ENCODE peak calls at places on chromosomes 6 and 20, in four cellular contexts. T is CD8-positive, alpha-beta T cell; A is esophagus muscularis mucosa; M is IMR-90. N is an unnamed sample.
A peak's percentile ranks its signal among the peaks of the same experiment; 100 is the strongest.

GRCh38 chr6:35061102-35061615 is 80.0 kb downstream of the TCP11 start:
- DNase-seq in A (no peak), M (no peak), T (no peak), N (no peak)

GRCh38 chr6:162177733-162178132 is 549.8 kb downstream of the PRKN start:
- DNase-seq in M (no peak), A (no peak), T (no peak), N (no peak)

GRCh38 chr6:52027699-52028098 is 59.7 kb downstream of the PKHD1 start:
- DNase-seq in M (no peak), T (no peak), A (no peak), N (no peak)

GRCh38 chr20:50295762-50296449 is 105.3 kb downstream of the CEBPB start:
- DNase-seq in T (no peak), A (no peak), M (no peak), N (no peak)

GRCh38 chr6:43698584-43699349 is 11.2 kb upstream of the MRPS18A start:
- DNase-seq in A (no peak), M (peak; percentile 64), T (no peak), N (no peak)

GRCh38 chr6:147531321-147531720 is 22.8 kb downstream of the SAMD5 start:
- DNase-seq in T (no peak), A (no peak), M (no peak), N (no peak)

GRCh38 chr6:3723966-3724365 is 27.5 kb downstream of the PXDC1 start:
- DNase-seq in M (no peak), T (no peak), A (no peak), N (no peak)

GRCh38 chr20:36273414-36274247 is 32.5 kb upstream of the DLGAP4 start:
- DNase-seq in A (no peak), M (peak; percentile 16), T (no peak), N (peak; percentile 49)

GRCh38 chr20:46699651-46700359 is 9.6 kb upstream of the SLC2A10 start:
- DNase-seq in T (no peak), M (peak; percentile 52), A (no peak), N (no peak)

GRCh38 chr6:144149558-144149893 is 791 bp upstream of the STX11 start:
- DNase-seq in M (no peak), T (no peak), A (no peak), N (no peak)

GRCh38 chr6:52063584-52064400 is 23.6 kb downstream of the PKHD1 start:
- DNase-seq in T (peak; percentile 46), M (peak; percentile 30), A (no peak), N (peak; percentile 81)

GRCh38 chr20:57474816-57475215 is 50.1 kb downstream of the CTCFL start:
- DNase-seq in M (no peak), A (no peak), T (no peak), N (peak; percentile 79)

GRCh38 chr6:92810913-92811312 is 608.4 kb downstream of the EPHA7 start:
- DNase-seq in T (no peak), M (peak; percentile 27), A (no peak), N (peak; percentile 93)

GRCh38 chr6:127092486-127092885 is 26.0 kb upstream of the RSPO3 start:
- DNase-seq in T (no peak), A (no peak), M (no peak), N (no peak)

GRCh38 chr6:98463038-98463437 is 371.3 kb upstream of the POU3F2 start:
- DNase-seq in A (no peak), T (no peak), M (no peak), N (no peak)

GRCh38 chr6:139375239-139376053 is 998 bp upstream of the CITED2 start:
- DNase-seq in A (peak; percentile 97), M (peak; percentile 98), T (peak; percentile 77), N (peak; percentile 95)
- H3K4me1 ChIP-seq in A (peaks cover 16% of the 10 kb centered on the region), M (peaks cover 8% of the 10 kb centered on the region), T (peaks cover 21% of the 10 kb centered on the region), N (peaks cover 23% of the 10 kb centered on the region)

DNA sequence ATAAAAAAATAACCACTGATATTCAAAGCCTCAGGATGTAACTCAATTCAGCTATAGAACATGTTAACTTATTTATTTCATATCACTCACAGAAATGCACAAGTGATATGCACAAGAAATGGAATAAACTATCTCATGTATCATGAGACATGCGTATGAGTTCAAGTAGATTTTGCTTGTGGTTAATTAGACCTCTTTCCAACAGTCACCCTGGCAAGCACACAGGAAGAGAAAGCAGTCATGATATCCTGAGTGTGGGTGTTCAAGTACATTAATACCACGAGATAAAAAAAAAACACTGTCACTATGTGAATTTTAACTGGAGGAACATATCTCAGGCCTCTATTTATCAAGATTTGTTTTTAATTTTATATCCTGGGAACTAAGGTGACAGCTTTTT is 64.2 kb downstream of the LAMP5 start:
- DNase-seq in T (no peak), M (no peak), A (no peak), N (no peak)
- H3K27ac ChIP-seq in T (no peak overlapping the region), M (no peak overlapping the region), A (no peak overlapping the region), N (no peak overlapping the region)

GRCh38 chr20:61673152-61673551 is 392.5 kb downstream of the TAF4 start:
- DNase-seq in T (no peak), M (no peak), A (no peak), N (no peak)
- H3K9me3 ChIP-seq in T (no peaks in the 10 kb centered on the region), M (peaks cover 5% of the 10 kb centered on the region), A (no peaks in the 10 kb centered on the region), N (no peaks in the 10 kb centered on the region)

GRCh38 chr6:163342571-163343539 is 71.7 kb upstream of the QKI start:
- DNase-seq in T (no peak), A (no peak), M (no peak), N (no peak)

GRCh38 chr6:163339466-163339865 is 75.1 kb upstream of the QKI start:
- DNase-seq in T (no peak), M (no peak), A (no peak), N (no peak)

GRCh38 chr6:163340201-163340887 is 74.2 kb upstream of the QKI start:
- DNase-seq in M (no peak), A (no peak), T (no peak), N (no peak)

GRCh38 chr6:163341671-163342070 is 72.8 kb upstream of the QKI start:
- DNase-seq in M (no peak), A (no peak), T (no peak), N (no peak)

DNA sequence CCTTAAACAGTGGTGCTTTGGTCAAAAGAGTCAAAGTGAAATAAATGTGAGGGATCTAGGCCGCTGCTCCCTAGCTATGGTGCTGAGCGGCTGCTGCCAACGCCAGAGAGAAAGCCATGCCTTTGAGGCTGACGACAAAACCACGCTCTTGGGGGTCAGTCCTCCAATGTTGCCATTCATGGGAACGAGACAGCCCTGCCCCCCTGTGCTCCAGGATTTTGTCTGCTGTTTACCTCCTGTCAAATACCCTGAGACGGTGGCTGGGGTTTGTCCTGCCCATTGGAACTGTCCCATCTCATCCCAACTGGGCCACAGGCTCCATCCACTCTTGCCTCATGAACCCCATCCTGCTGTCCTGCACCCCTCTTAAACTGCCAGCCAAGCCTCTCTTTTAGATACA is 73.3 kb upstream of the QKI start:
- DNase-seq in M (no peak), A (no peak), T (no peak), N (no peak)
- H3K4me1 ChIP-seq in M (no peaks in the 10 kb centered on the region), A (peaks cover 18% of the 10 kb centered on the region), T (no peaks in the 10 kb centered on the region), N (no peaks in the 10 kb centered on the region)

DNA sequence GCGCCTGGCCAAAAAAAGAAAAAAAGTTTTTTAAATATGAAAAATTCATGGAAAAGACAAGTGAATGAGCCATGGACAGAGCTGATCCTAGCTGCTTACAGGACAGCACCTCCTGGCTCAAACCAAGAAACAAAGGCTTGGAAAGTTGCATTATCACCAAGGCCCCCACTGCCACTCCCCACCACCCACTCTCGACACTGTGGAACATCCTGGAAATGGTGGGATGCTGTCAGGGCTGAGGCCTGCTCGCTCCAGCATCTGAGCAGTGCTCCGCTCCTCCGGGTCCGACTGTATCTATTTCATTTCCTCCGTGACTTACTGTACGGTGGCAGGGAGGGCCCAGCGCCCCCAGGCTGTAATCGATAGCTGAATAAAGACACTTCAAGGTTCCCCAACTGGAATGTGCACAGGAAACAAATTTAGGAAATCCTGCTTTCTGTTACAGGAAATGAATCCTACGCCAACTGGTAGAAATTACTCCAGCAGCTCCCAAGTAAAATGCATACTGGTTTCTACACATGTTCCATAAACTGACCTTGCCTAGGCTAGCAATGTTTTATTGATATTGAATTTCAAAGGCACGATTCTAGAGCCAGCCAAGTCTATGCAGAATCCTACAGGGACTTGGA is 109.5 kb upstream of the NFATC2 start:
- DNase-seq in T (no peak), A (no peak), M (no peak), N (no peak)
- H3K27ac ChIP-seq in T (no peak overlapping the region), A (no peak overlapping the region), M (no peak overlapping the region), N (peak overlapping the region; percentile 17)

GRCh38 chr6:76264466-76264865 is 192.0 kb upstream of the IMPG1 start:
- DNase-seq in T (no peak), M (no peak), A (no peak), N (no peak)
- H3K9me3 ChIP-seq in T (no peaks in the 10 kb centered on the region), M (peaks cover 12% of the 10 kb centered on the region), A (no peaks in the 10 kb centered on the region), N (peaks cover 7% of the 10 kb centered on the region)

DNA sequence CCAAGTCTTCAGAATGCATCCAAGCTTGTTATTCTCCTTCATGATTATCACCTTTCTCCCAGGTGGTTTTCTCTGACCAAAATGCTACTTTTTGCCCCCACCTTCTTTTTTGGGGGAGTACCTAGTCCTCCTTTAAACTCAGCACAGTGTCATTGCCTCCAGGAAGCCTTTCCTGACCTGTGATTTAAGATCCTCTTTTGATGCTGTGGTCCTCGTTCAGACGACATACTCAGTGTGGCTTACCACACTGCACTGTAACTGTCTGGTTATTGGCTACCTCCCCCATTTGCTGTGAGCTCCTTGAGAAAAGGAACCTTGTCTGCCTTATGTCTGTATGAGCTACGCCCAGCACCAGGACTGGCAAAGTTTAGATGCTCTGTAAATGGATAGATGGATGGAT is 14.6 kb downstream of the SAYSD1 start:
- DNase-seq in A (peak; percentile 62), M (no peak), T (no peak), N (no peak)
- H3K4me1 ChIP-seq in A (peaks cover 14% of the 10 kb centered on the region), M (peaks cover 3% of the 10 kb centered on the region), T (peaks cover 14% of the 10 kb centered on the region), N (no peaks in the 10 kb centered on the region)